ENCODE peak calls at places on chromosomes 2 and 18, in nine cellular contexts. P, X, K, F, O, H, Z, I and R are unnamed samples.

GRCh38 chr2:240604939-240605716 is 18.6 kb downstream of the CAPN10 start:
- DNase-seq in F (peak; percentile 77), I (no peak), Z (no peak), K (no peak), X (no peak), H (no peak), O (no peak), P (no peak), R (no peak)

GRCh38 chr2:119744335-119744939 is 15.3 kb upstream of the PTPN4 start:
- DNase-seq in O (peak; percentile 18), I (peak; percentile 16), F (no peak), X (no peak), Z (no peak), H (no peak), P (no peak), K (no peak), R (peak; percentile 58)

GRCh38 chr2:24858996-24859395 is 61.0 kb downstream of the ADCY3 start:
- DNase-seq in F (no peak), Z (no peak), H (no peak), O (no peak), K (no peak), I (no peak), X (no peak), P (no peak), R (no peak)

GRCh38 chr18:64994370-64994769 is 756.4 kb upstream of the CDH7 start:
- DNase-seq in X (no peak), P (no peak), I (no peak), Z (no peak), H (no peak), O (no peak), K (no peak), F (no peak), R (no peak)

GRCh38 chr2:80624062-80624461 is 319.5 kb upstream of the LRRTM1 start:
- DNase-seq in P (no peak), H (no peak), I (no peak), K (no peak), Z (no peak), X (no peak), F (no peak), O (no peak), R (no peak)

GRCh38 chr2:46548521-46549144 is 69.3 kb downstream of the TMEM247 start:
- DNase-seq in I (no peak), F (peak; percentile 14), O (no peak), H (no peak), Z (no peak), X (no peak), K (no peak), P (no peak), R (no peak)

GRCh38 chr2:105777506-105778343 is 33.0 kb downstream of the NCK2 start:
- DNase-seq in P (no peak), X (no peak), F (no peak), I (no peak), O (no peak), H (no peak), Z (no peak), K (no peak), R (no peak)

GRCh38 chr2:95275601-95276243 is 1.5 kb downstream of the PROM2 start:
- DNase-seq in F (peak; percentile 73), Z (no peak), O (no peak), K (no peak), P (no peak), X (no peak), I (no peak), H (no peak), R (peak; percentile 44)

GRCh38 chr2:105136394-105136793 is 98.5 kb downstream of the MRPS9 start:
- DNase-seq in O (no peak), F (no peak), X (no peak), Z (no peak), K (no peak), H (no peak), P (no peak), I (no peak), R (no peak)

GRCh38 chr2:112658820-112659667 is 13.3 kb downstream of the SLC20A1 start:
- DNase-seq in P (no peak), F (no peak), Z (no peak), K (no peak), X (no peak), I (no peak), H (no peak), O (no peak), R (no peak)

GRCh38 chr2:119545754-119546445 is 1.7 kb downstream of the CFAP221 start:
- DNase-seq in X (no peak), K (no peak), F (no peak), P (no peak), H (no peak), Z (no peak), O (no peak), I (no peak), R (peak; percentile 2)

GRCh38 chr18:47817017-47817911 is 113.2 kb downstream of the SMAD2 start:
- DNase-seq in Z (no peak), I (no peak), P (no peak), F (peak; percentile 67), X (no peak), H (no peak), O (peak; percentile 6), K (no peak), R (no peak)

GRCh38 chr2:113039158-113039557 is 13.5 kb downstream of the IL36B start:
- DNase-seq in K (no peak), O (no peak), F (no peak), H (no peak), I (no peak), X (no peak), Z (no peak), P (no peak), R (no peak)

GRCh38 chr2:101359436-101359835 is 27.9 kb downstream of the CREG2 start:
- DNase-seq in I (no peak), P (no peak), K (no peak), F (no peak), X (no peak), H (no peak), O (no peak), Z (no peak), R (no peak)

GRCh38 chr18:25560369-25560768 is 208.4 kb upstream of the ZNF521 start:
- DNase-seq in Z (no peak), I (no peak), P (no peak), X (no peak), K (no peak), F (no peak), H (no peak), O (no peak), R (peak; percentile 7)

GRCh38 chr2:8728305-8729015 is 46.6 kb downstream of the ID2 start:
- DNase-seq in X (no peak), O (no peak), H (no peak), I (no peak), P (no peak), K (no peak), Z (no peak), F (no peak), R (no peak)

GRCh38 chr2:8725838-8726237 is 44.0 kb downstream of the ID2 start:
- DNase-seq in P (no peak), F (no peak), K (no peak), I (no peak), O (no peak), H (no peak), X (no peak), Z (no peak), R (no peak)

GRCh38 chr2:8732601-8733000 is 50.7 kb downstream of the ID2 start:
- DNase-seq in P (no peak), O (no peak), X (no peak), H (no peak), K (no peak), I (no peak), Z (no peak), F (no peak), R (no peak)

DNA sequence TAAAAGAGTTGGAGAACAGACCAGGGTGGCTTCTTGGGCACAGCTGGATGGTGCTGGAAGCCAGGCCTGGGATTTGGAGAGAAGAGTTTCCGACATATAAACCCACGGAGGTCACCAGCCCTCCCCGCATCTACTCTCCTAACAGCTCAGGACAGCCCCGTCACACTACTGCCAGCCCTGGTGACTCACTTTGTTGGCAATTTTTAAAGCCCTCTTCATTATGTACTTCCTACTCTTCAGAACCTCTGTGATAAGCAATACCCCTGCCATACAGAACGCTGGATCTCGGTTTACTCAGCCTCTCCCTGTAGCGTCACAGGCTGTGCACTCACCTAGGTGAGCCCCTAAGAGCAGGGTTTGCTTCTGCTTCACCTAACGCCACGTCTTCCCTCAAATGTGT is 48.1 kb downstream of the ID2 start:
- DNase-seq in X (no peak), P (no peak), Z (no peak), K (no peak), H (no peak), I (no peak), O (no peak), F (peak; percentile 53), R (no peak)
- H3K4me3 ChIP-seq in X (no peak overlapping the region), P (no peak overlapping the region), Z (no peak overlapping the region), K (no peak overlapping the region), H (no peak overlapping the region), I (no peak overlapping the region), O (no peak overlapping the region), F (no peak overlapping the region), R (no peak overlapping the region)

GRCh38 chr2:52083214-52083613 is 1051.3 kb upstream of the NRXN1 start:
- DNase-seq in O (no peak), H (no peak), K (no peak), F (no peak), I (no peak), X (no peak), P (no peak), Z (no peak), R (no peak)
- H2AFZ ChIP-seq in O (no peak overlapping the region), H (no peak overlapping the region), K (peak overlapping the region; percentile 41), F (no peak overlapping the region), I (no peak overlapping the region), X (no peak overlapping the region), P (no peak overlapping the region), Z (no peak overlapping the region), R (no peak overlapping the region)

DNA sequence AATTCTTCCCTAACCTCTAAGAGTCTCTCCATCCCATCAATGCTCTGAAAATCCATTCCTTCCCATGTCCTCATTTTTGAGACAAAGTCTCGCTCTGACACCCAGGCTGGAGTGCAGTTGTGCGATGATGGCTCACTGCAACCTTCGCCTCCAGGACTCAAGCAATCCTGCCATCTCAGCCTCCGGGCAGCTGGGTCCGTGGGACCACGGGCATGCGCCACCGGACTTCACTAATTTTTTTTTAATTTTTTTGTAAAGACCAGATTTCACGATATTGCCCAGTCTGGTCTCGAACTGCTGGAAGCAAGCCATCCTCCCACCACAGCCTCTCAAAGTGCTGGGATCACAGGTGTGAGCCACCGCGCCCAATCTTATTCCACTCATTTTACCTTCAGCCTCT is 1.6 kb downstream of the FEZ2 start:
- DNase-seq in F (no peak), X (no peak), K (no peak), Z (peak; percentile 6), P (no peak), O (no peak), I (no peak), H (no peak), R (no peak)
- H3K4me3 ChIP-seq in F (peak overlapping the region; percentile 95), X (no peak overlapping the region), K (peak overlapping the region; percentile 86), Z (peak overlapping the region; percentile 85), P (peak overlapping the region; percentile 85), O (no peak overlapping the region), I (peak overlapping the region; percentile 98), H (peak overlapping the region; percentile 96), R (peak overlapping the region; percentile 91)

DNA sequence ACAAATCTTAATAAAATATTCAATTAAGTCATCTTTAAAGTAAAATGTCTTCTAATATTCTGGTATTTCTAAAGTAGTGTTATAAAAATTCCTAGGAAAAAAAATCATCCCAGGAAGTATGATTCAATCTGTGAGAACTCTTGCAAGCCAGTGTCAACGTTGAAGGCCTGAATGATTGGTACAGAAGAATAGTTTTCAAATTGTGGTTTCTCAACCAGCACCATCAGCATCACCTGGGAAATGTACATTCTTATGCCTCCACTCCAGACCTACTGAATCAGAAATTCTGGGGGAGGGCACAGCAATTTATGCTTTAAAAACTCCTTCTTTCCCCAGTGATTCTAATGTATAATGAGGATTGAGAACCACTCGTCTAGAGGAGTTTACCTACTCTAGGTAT is 62.3 kb upstream of the C2orf15 start:
- DNase-seq in H (no peak), O (no peak), K (no peak), Z (no peak), F (no peak), I (no peak), X (no peak), P (no peak), R (no peak)
- H2AFZ ChIP-seq in H (no peak overlapping the region), O (no peak overlapping the region), K (no peak overlapping the region), Z (no peak overlapping the region), F (no peak overlapping the region), I (no peak overlapping the region), X (no peak overlapping the region), P (no peak overlapping the region), R (no peak overlapping the region)